ENCODE peak calls at places on chromosome 22, in ten cellular contexts. One of them, this sample, is unnamed.

GRCh38 chr22:43848366-43849171 is 13.7 kb downstream of the SULT4A1 start:
- DNase-seq in uterus: no peak
- DNase-seq in GM23338: peak; percentile 57
- DNase-seq in H7: peak; percentile 82
- DNase-seq in adrenal gland: no peak
- DNase-seq in A549: peak; percentile 16
- DNase-seq in fibroblast of pulmonary artery: peak; percentile 36
- DNase-seq in GM23248: peak; percentile 53
- DNase-seq in A673: no peak
- DNase-seq in PC-3: peak; percentile 29
- DNase-seq in this sample: peak; percentile 19

GRCh38 chr22:46578824-46579561 is 41.2 kb upstream of the GRAMD4 start:
- DNase-seq in H7: peak; percentile 58
- DNase-seq in GM23338: no peak
- DNase-seq in adrenal gland: peak; percentile 71
- DNase-seq in A549: no peak
- DNase-seq in PC-3: no peak
- DNase-seq in fibroblast of pulmonary artery: peak; percentile 37
- DNase-seq in A673: no peak
- DNase-seq in GM23248: peak; percentile 58
- DNase-seq in uterus: no peak
- DNase-seq in this sample: peak; percentile 40

GRCh38 chr22:35542157-35542971 is 1.7 kb downstream of the RASD2 start:
- DNase-seq in adrenal gland: no peak
- DNase-seq in A673: no peak
- DNase-seq in fibroblast of pulmonary artery: no peak
- DNase-seq in PC-3: no peak
- DNase-seq in uterus: no peak
- DNase-seq in GM23338: no peak
- DNase-seq in A549: no peak
- DNase-seq in H7: no peak
- DNase-seq in GM23248: no peak
- DNase-seq in this sample: no peak

GRCh38 chr22:42283288-42284229 is 13.1 kb upstream of the TCF20 start:
- DNase-seq in PC-3: no peak
- DNase-seq in GM23248: peak; percentile 58
- DNase-seq in GM23338: no peak
- DNase-seq in uterus: peak; percentile 30
- DNase-seq in A673: no peak
- DNase-seq in fibroblast of pulmonary artery: no peak
- DNase-seq in A549: no peak
- DNase-seq in H7: peak; percentile 88
- DNase-seq in adrenal gland: no peak
- DNase-seq in this sample: peak; percentile 36

GRCh38 chr22:24434472-24435322 is 7.3 kb downstream of the ADORA2A start:
- DNase-seq in GM23338: no peak
- DNase-seq in GM23248: peak; percentile 43
- DNase-seq in A673: no peak
- DNase-seq in adrenal gland: peak; percentile 52
- DNase-seq in fibroblast of pulmonary artery: peak; percentile 69
- DNase-seq in uterus: peak; percentile 45
- DNase-seq in H7: peak; percentile 42
- DNase-seq in PC-3: no peak
- DNase-seq in A549: no peak
- DNase-seq in this sample: no peak

GRCh38 chr22:41966607-41967240 is 2.5 kb upstream of the SEPTIN3 start:
- DNase-seq in GM23248: peak; percentile 91
- DNase-seq in uterus: no peak
- DNase-seq in A673: peak; percentile 79
- DNase-seq in GM23338: peak; percentile 83
- DNase-seq in H7: peak; percentile 69
- DNase-seq in PC-3: peak; percentile 80
- DNase-seq in fibroblast of pulmonary artery: peak; percentile 86
- DNase-seq in A549: peak; percentile 78
- DNase-seq in adrenal gland: peak; percentile 87
- DNase-seq in this sample: peak; percentile 93

GRCh38 chr22:28909375-28909774 is 26.0 kb downstream of the ZNRF3 start:
- DNase-seq in PC-3: no peak
- DNase-seq in H7: no peak
- DNase-seq in fibroblast of pulmonary artery: peak; percentile 34
- DNase-seq in A549: no peak
- DNase-seq in A673: no peak
- DNase-seq in uterus: no peak
- DNase-seq in adrenal gland: no peak
- DNase-seq in GM23248: no peak
- DNase-seq in GM23338: no peak
- DNase-seq in this sample: no peak

GRCh38 chr22:27879923-27880322 is 39.1 kb downstream of the PITPNB start:
- DNase-seq in PC-3: peak; percentile 49
- DNase-seq in A549: peak; percentile 45
- DNase-seq in uterus: no peak
- DNase-seq in A673: peak; percentile 69
- DNase-seq in fibroblast of pulmonary artery: peak; percentile 65
- DNase-seq in GM23338: peak; percentile 79
- DNase-seq in H7: peak; percentile 49
- DNase-seq in adrenal gland: peak; percentile 32
- DNase-seq in GM23248: peak; percentile 76
- DNase-seq in this sample: peak; percentile 56

GRCh38 chr22:30892286-30892685 is 76.3 kb downstream of the MORC2 start:
- DNase-seq in GM23248: no peak
- DNase-seq in adrenal gland: no peak
- DNase-seq in uterus: no peak
- DNase-seq in H7: peak; percentile 38
- DNase-seq in A673: no peak
- DNase-seq in A549: no peak
- DNase-seq in GM23338: no peak
- DNase-seq in fibroblast of pulmonary artery: no peak
- DNase-seq in PC-3: no peak
- DNase-seq in this sample: no peak
- H3K4me3 ChIP-seq in GM23248: no peak overlapping the region
- H3K4me3 ChIP-seq in adrenal gland: no peak overlapping the region
- H3K4me3 ChIP-seq in uterus: no peak overlapping the region
- H3K4me3 ChIP-seq in H7: no peak overlapping the region
- H3K4me3 ChIP-seq in A673: no peak overlapping the region
- H3K4me3 ChIP-seq in A549: no peak overlapping the region
- H3K4me3 ChIP-seq in GM23338: no peak overlapping the region
- H3K4me3 ChIP-seq in fibroblast of pulmonary artery: no peak overlapping the region
- H3K4me3 ChIP-seq in PC-3: no peak overlapping the region
- H3K4me3 ChIP-seq in this sample: no peak overlapping the region

DNA sequence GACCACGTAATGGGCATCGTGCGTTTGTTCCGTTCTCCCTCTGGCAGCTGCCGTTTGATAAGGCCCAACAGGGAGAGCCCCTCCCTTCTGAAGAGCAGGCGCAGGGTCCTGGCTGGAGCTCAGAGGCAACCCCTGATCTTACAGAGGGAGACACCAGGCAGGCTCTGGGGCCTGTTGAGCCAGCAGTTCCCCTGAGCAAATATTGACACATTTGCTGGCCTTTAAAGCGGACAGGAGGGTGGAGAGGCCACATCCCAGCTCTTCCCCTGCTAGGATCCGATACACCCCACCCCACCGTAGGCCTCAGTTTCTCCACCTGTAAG is 11.8 kb upstream of the C1QTNF6 start:
- DNase-seq in A673: no peak
- DNase-seq in PC-3: peak; percentile 30
- DNase-seq in adrenal gland: no peak
- DNase-seq in A549: no peak
- DNase-seq in uterus: no peak
- DNase-seq in H7: peak; percentile 84
- DNase-seq in fibroblast of pulmonary artery: no peak
- DNase-seq in GM23248: no peak
- DNase-seq in GM23338: peak; percentile 64
- DNase-seq in this sample: no peak
- H3K4me3 ChIP-seq in A673: peak overlapping the region; percentile 65
- H3K4me3 ChIP-seq in PC-3: peak overlapping the region; percentile 57
- H3K4me3 ChIP-seq in adrenal gland: no peak overlapping the region
- H3K4me3 ChIP-seq in A549: peak overlapping the region; percentile 26
- H3K4me3 ChIP-seq in uterus: peak overlapping the region; percentile 13
- H3K4me3 ChIP-seq in H7: peak overlapping the region; percentile 31
- H3K4me3 ChIP-seq in fibroblast of pulmonary artery: peak overlapping the region; percentile 14
- H3K4me3 ChIP-seq in GM23248: peak overlapping the region; percentile 57
- H3K4me3 ChIP-seq in GM23338: peak overlapping the region; percentile 45
- H3K4me3 ChIP-seq in this sample: peak overlapping the region; percentile 41

GRCh38 chr22:21569459-21570161 is 2.1 kb downstream of the UBE2L3 start:
- DNase-seq in adrenal gland: no peak
- DNase-seq in A549: no peak
- DNase-seq in GM23248: no peak
- DNase-seq in fibroblast of pulmonary artery: no peak
- DNase-seq in uterus: no peak
- DNase-seq in PC-3: no peak
- DNase-seq in GM23338: no peak
- DNase-seq in A673: no peak
- DNase-seq in H7: peak; percentile 22
- DNase-seq in this sample: no peak
- H3K4me3 ChIP-seq in adrenal gland: no peak overlapping the region
- H3K4me3 ChIP-seq in A549: peak overlapping the region; percentile 100
- H3K4me3 ChIP-seq in GM23248: peak overlapping the region; percentile 89
- H3K4me3 ChIP-seq in fibroblast of pulmonary artery: peak overlapping the region; percentile 89
- H3K4me3 ChIP-seq in uterus: no peak overlapping the region
- H3K4me3 ChIP-seq in PC-3: peak overlapping the region; percentile 96
- H3K4me3 ChIP-seq in GM23338: peak overlapping the region; percentile 83
- H3K4me3 ChIP-seq in A673: peak overlapping the region; percentile 97
- H3K4me3 ChIP-seq in H7: no peak overlapping the region
- H3K4me3 ChIP-seq in this sample: peak overlapping the region; percentile 93

GRCh38 chr22:39908121-39908520 is 7.2 kb downstream of the GRAP2 start:
- DNase-seq in uterus: no peak
- DNase-seq in A549: no peak
- DNase-seq in GM23248: no peak
- DNase-seq in GM23338: no peak
- DNase-seq in adrenal gland: no peak
- DNase-seq in H7: no peak
- DNase-seq in fibroblast of pulmonary artery: no peak
- DNase-seq in PC-3: no peak
- DNase-seq in A673: no peak
- DNase-seq in this sample: no peak

GRCh38 chr22:39907605-39908097 is 6.8 kb downstream of the GRAP2 start:
- DNase-seq in fibroblast of pulmonary artery: no peak
- DNase-seq in GM23248: no peak
- DNase-seq in H7: no peak
- DNase-seq in PC-3: no peak
- DNase-seq in uterus: no peak
- DNase-seq in GM23338: no peak
- DNase-seq in A549: no peak
- DNase-seq in A673: no peak
- DNase-seq in adrenal gland: no peak
- DNase-seq in this sample: no peak

GRCh38 chr22:39905686-39906085 is 4.8 kb downstream of the GRAP2 start:
- DNase-seq in A673: no peak
- DNase-seq in adrenal gland: no peak
- DNase-seq in GM23248: no peak
- DNase-seq in GM23338: no peak
- DNase-seq in fibroblast of pulmonary artery: no peak
- DNase-seq in PC-3: no peak
- DNase-seq in H7: no peak
- DNase-seq in uterus: no peak
- DNase-seq in A549: no peak
- DNase-seq in this sample: no peak

GRCh38 chr22:39906207-39906606 is 5.3 kb downstream of the GRAP2 start:
- DNase-seq in A673: no peak
- DNase-seq in GM23248: no peak
- DNase-seq in A549: no peak
- DNase-seq in H7: peak; percentile 33
- DNase-seq in PC-3: no peak
- DNase-seq in uterus: no peak
- DNase-seq in GM23338: peak; percentile 63
- DNase-seq in adrenal gland: no peak
- DNase-seq in fibroblast of pulmonary artery: no peak
- DNase-seq in this sample: no peak

DNA sequence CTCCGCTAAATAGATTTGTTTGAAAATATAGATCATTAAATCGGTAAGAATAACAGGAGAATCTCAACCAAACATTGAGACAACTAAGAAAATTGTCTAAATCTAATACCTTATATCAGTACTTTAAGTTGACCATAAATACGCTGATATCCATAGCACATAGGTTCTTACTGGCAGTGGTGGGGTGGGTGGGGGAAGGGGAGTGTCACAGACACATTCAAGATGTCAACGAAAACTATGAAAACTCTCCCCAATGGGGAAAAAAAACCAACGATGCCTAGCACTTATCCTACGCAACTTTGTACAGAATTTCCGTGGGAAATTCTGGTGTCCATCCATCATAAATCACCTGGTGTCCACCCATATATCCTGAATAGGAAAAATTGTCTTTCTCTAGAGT is 6.2 kb downstream of the GRAP2 start:
- DNase-seq in A673: no peak
- DNase-seq in uterus: no peak
- DNase-seq in PC-3: no peak
- DNase-seq in GM23338: no peak
- DNase-seq in fibroblast of pulmonary artery: no peak
- DNase-seq in GM23248: no peak
- DNase-seq in H7: no peak
- DNase-seq in adrenal gland: no peak
- DNase-seq in A549: no peak
- DNase-seq in this sample: no peak
- H3K4me3 ChIP-seq in A673: no peak overlapping the region
- H3K4me3 ChIP-seq in uterus: no peak overlapping the region
- H3K4me3 ChIP-seq in PC-3: no peak overlapping the region
- H3K4me3 ChIP-seq in GM23338: no peak overlapping the region
- H3K4me3 ChIP-seq in fibroblast of pulmonary artery: no peak overlapping the region
- H3K4me3 ChIP-seq in GM23248: no peak overlapping the region
- H3K4me3 ChIP-seq in H7: no peak overlapping the region
- H3K4me3 ChIP-seq in adrenal gland: no peak overlapping the region
- H3K4me3 ChIP-seq in A549: no peak overlapping the region
- H3K4me3 ChIP-seq in this sample: no peak overlapping the region

DNA sequence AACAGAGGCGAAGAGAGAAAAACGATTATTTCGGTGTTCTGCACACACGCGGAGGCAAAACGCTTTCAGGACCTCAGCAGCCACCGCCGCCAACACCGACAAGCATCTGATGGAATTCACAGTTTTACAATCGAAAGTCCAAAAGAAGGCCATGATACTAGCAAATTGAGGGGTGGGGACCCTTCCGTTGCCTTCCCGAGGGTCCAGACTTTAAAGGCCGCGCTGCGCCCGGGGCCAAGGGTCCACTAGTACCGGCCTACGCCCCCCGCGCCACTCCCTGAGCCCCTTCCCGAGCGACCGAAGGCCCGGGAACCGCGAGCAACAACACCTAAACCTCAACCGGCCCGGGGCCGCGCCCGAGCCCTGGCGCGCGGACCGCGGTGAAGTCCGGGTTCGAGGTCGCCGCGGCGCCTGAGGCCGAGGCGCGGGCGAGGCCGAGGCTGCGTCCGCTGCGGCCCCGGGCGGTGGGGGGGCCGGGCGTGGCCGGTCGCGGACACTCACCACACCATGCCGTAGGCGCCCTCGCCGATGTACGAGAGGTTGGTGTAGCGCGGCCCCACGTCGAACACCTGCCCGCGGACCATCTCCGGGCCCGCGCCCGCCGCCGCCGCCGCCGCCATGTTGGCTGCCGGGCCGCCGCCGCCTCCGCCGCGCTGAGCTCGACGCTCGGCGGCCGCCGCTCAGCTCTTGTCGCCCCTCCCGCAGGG is 471 bp downstream of the MAPK1 start:
- DNase-seq in uterus: peak; percentile 28
- DNase-seq in GM23338: peak; percentile 44
- DNase-seq in fibroblast of pulmonary artery: no peak
- DNase-seq in adrenal gland: peak; percentile 14
- DNase-seq in GM23248: peak; percentile 69
- DNase-seq in H7: peak; percentile 75
- DNase-seq in A673: peak; percentile 54
- DNase-seq in A549: peak; percentile 5
- DNase-seq in PC-3: peak; percentile 11
- DNase-seq in this sample: no peak
- H3K4me3 ChIP-seq in uterus: peak overlapping the region; percentile 85
- H3K4me3 ChIP-seq in GM23338: peak overlapping the region; percentile 93
- H3K4me3 ChIP-seq in fibroblast of pulmonary artery: peak overlapping the region; percentile 95
- H3K4me3 ChIP-seq in adrenal gland: no peak overlapping the region
- H3K4me3 ChIP-seq in GM23248: peak overlapping the region; percentile 81
- H3K4me3 ChIP-seq in H7: peak overlapping the region; percentile 82
- H3K4me3 ChIP-seq in A673: peak overlapping the region; percentile 85
- H3K4me3 ChIP-seq in A549: peak overlapping the region; percentile 77
- H3K4me3 ChIP-seq in PC-3: peak overlapping the region; percentile 90
- H3K4me3 ChIP-seq in this sample: peak overlapping the region; percentile 95

GRCh38 chr22:48504519-48505140 is 1323.0 kb downstream of the BRD1 start:
- DNase-seq in GM23248: no peak
- DNase-seq in A549: no peak
- DNase-seq in fibroblast of pulmonary artery: no peak
- DNase-seq in adrenal gland: no peak
- DNase-seq in PC-3: no peak
- DNase-seq in GM23338: no peak
- DNase-seq in A673: no peak
- DNase-seq in uterus: no peak
- DNase-seq in H7: no peak
- DNase-seq in this sample: no peak
- H3K4me3 ChIP-seq in GM23248: no peak overlapping the region
- H3K4me3 ChIP-seq in A549: no peak overlapping the region
- H3K4me3 ChIP-seq in fibroblast of pulmonary artery: no peak overlapping the region
- H3K4me3 ChIP-seq in adrenal gland: no peak overlapping the region
- H3K4me3 ChIP-seq in PC-3: no peak overlapping the region
- H3K4me3 ChIP-seq in GM23338: no peak overlapping the region
- H3K4me3 ChIP-seq in A673: no peak overlapping the region
- H3K4me3 ChIP-seq in uterus: no peak overlapping the region
- H3K4me3 ChIP-seq in H7: no peak overlapping the region
- H3K4me3 ChIP-seq in this sample: no peak overlapping the region